ENCODE peak calls at places on chromosomes 6 and 20, in four cellular contexts. K, X, Z and E are unnamed samples.

GRCh38 chr6:43013020-43013842 is 515 bp downstream of the MEA1 start:
- DNase-seq in K (no peak), X (no peak), Z (no peak), E (no peak)

GRCh38 chr20:40887100-40887499 is 141.5 kb upstream of the TOP1 start:
- DNase-seq in K (no peak), X (no peak), Z (peak), E (no peak)

GRCh38 chr6:26385734-26386125 is 2.8 kb downstream of the BTN2A2 start:
- DNase-seq in K (no peak), X (no peak), Z (no peak), E (no peak)

GRCh38 chr6:11654876-11655275 is 117.3 kb downstream of the TMEM170B start:
- DNase-seq in K (no peak), X (no peak), Z (no peak), E (no peak)

GRCh38 chr6:80886475-80886874 is 780.0 kb downstream of the BCKDHB start:
- DNase-seq in K (no peak), X (no peak), Z (no peak), E (no peak)

GRCh38 chr20:52340036-52340634 is 148.6 kb upstream of the ZFP64 start:
- DNase-seq in K (no peak), X (no peak), Z (no peak), E (no peak)

GRCh38 chr6:41374618-41375590 is 39.5 kb downstream of the NCR2 start:
- DNase-seq in K (no peak), X (no peak), Z (peak), E (no peak)

GRCh38 chr20:57754190-57754589 is 44.4 kb upstream of the PMEPA1 start:
- DNase-seq in K (no peak), X (no peak), Z (no peak), E (no peak)

GRCh38 chr20:63915471-63915870 is 20.5 kb downstream of the DNAJC5 start:
- DNase-seq in K (no peak), X (peak), Z (no peak), E (no peak)